ENCODE peak calls at places on chromosomes 5 and 9, in eight cellular contexts. K is AG10803, G is epithelial cell of esophagus, N is upper lobe of left lung, A is foreskin fibroblast, H is H9, U is omental fat pad, Z is body of pancreas. V is an unnamed sample.

GRCh38 chr9:14961372-14962068 is 51.3 kb upstream of the FREM1 start:
- DNase-seq in K (no peak), G (no peak), N (no peak), A (no peak), H (peak; percentile 48), U (no peak), Z (peak; percentile 79), V (no peak)

GRCh38 chr5:2223303-2223702 is 340.6 kb upstream of the IRX4 start:
- DNase-seq in K (no peak), G (no peak), N (peak; percentile 40), A (peak; percentile 3), H (no peak), U (no peak), Z (peak; percentile 28), V (no peak)

GRCh38 chr9:18361621-18362020 is 112.3 kb upstream of the ADAMTSL1 start:
- DNase-seq in K (no peak), G (no peak), N (no peak), A (no peak), H (no peak), U (no peak), Z (no peak), V (no peak)

GRCh38 chr9:136858844-136859757 is 7.0 kb downstream of the MAMDC4 start:
- DNase-seq in K (peak; percentile 57), G (no peak), N (peak; percentile 60), A (peak; percentile 85), H (no peak), U (no peak), Z (peak; percentile 94), V (peak; percentile 37)

GRCh38 chr9:34493972-34494535 is 28.7 kb downstream of the ENHO start:
- DNase-seq in K (peak; percentile 32), G (peak; percentile 60), N (peak; percentile 24), A (peak; percentile 67), H (peak; percentile 70), U (no peak), Z (peak; percentile 48), V (peak; percentile 57)

GRCh38 chr9:79824265-79824664 is 252.5 kb downstream of the TLE4 start:
- DNase-seq in K (no peak), G (no peak), N (no peak), A (no peak), H (no peak), U (no peak), Z (no peak), V (no peak)

GRCh38 chr5:86757824-86758223 is 140.1 kb downstream of the COX7C start:
- DNase-seq in K (no peak), G (peak; percentile 8), N (no peak), A (no peak), H (no peak), U (no peak), Z (no peak), V (no peak)

GRCh38 chr5:77152441-77152840 is 58.0 kb upstream of the PDE8B start:
- DNase-seq in K (no peak), G (no peak), N (no peak), A (no peak), H (no peak), U (no peak), Z (no peak), V (no peak)

GRCh38 chr9:132978451-132979087 is at the start of gene GFI1B:
- DNase-seq in K (no peak), G (no peak), N (no peak), A (no peak), H (peak; percentile 70), U (no peak), Z (no peak), V (no peak)

GRCh38 chr5:103259705-103260355 is 1.3 kb downstream of the MACIR start:
- DNase-seq in K (peak; percentile 36), G (peak; percentile 45), N (peak; percentile 26), A (peak; percentile 59), H (peak; percentile 53), U (no peak), Z (no peak), V (peak; percentile 27)

DNA sequence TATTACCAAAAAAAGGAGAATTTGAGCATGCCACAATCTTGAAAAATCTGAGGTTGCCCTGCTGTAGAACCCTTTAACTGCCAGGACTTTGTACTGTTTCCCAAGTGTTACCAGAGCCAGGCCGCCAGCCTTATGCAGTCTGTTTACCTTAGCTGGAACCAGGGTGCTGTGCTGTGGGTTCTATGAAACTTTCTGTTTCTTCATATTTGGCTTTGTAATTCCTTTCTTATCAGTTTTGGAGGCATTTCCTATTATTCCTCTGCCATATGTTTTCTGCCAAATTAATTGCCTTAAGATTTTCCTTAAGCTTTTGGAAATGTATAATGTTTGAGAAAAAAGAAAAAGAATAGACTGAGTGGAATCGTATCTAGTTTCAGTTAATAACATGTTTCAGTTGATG is 2.1 kb downstream of the S1PR3 start:
- DNase-seq in K (no peak), G (no peak), N (no peak), A (no peak), H (no peak), U (no peak), Z (peak; percentile 44), V (peak; percentile 73)
- TF ChIP-seq CTCF in K (no peak), G (no peak), N (no peak), A (no peak), H (no peak), U (no peak), Z (no peak), V (no peak)

GRCh38 chr5:406041-406440 is 36.9 kb upstream of the EXOC3 start:
- DNase-seq in K (no peak), G (no peak), N (no peak), A (no peak), H (no peak), U (no peak), Z (no peak), V (no peak)
- TF ChIP-seq CTCF in K (no peak), G (no peak), N (no peak), A (no peak), H (no peak), U (no peak), Z (no peak), V (no peak)

GRCh38 chr9:10274156-10274555 is 338.6 kb downstream of the PTPRD start:
- DNase-seq in K (no peak), G (no peak), N (no peak), A (no peak), H (no peak), U (no peak), Z (no peak), V (no peak)

GRCh38 chr9:10272830-10273229 is 340.0 kb downstream of the PTPRD start:
- DNase-seq in K (no peak), G (no peak), N (no peak), A (no peak), H (no peak), U (no peak), Z (no peak), V (no peak)

GRCh38 chr9:10265102-10265708 is 347.6 kb downstream of the PTPRD start:
- DNase-seq in K (no peak), G (peak; percentile 90), N (no peak), A (peak; percentile 2), H (no peak), U (no peak), Z (no peak), V (peak; percentile 93)

GRCh38 chr9:10268500-10269485 is 344.0 kb downstream of the PTPRD start:
- DNase-seq in K (no peak), G (peak; percentile 75), N (peak; percentile 22), A (no peak), H (peak; percentile 68), U (no peak), Z (peak; percentile 55), V (peak; percentile 14)
- TF ChIP-seq CTCF in K (no peak), G (peak; percentile 78), N (no peak), A (no peak), H (peak; percentile 78), U (no peak), Z (peak; percentile 27), V (peak; percentile 31)

DNA sequence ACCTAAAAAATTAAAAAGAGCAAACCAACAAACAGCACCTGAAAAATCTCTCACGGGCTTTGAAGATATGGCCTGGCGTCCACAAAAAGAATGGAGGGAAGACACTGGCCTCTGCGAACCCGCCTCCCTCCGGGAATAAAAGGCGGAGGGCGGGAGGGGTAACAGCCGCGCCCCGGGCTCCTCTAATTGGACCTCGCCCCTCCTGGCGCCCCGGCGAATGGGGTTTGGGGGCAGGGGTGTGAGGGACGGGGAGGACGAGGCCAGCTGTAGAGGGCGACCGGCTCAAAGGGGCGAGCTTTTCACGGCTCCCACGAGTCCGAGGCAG is 753 bp downstream of the FANCC start:
- DNase-seq in K (peak; percentile 45), G (peak; percentile 61), N (peak; percentile 84), A (peak; percentile 70), H (peak; percentile 94), U (peak; percentile 46), Z (peak; percentile 81), V (peak; percentile 80)
- TF ChIP-seq CTCF in K (no peak), G (no peak), N (no peak), A (no peak), H (no peak), U (no peak), Z (no peak), V (no peak)

GRCh38 chr9:6944093-6944551 is 186.3 kb downstream of the KDM4C start:
- DNase-seq in K (peak; percentile 59), G (peak; percentile 61), N (no peak), A (peak; percentile 83), H (no peak), U (no peak), Z (no peak), V (peak; percentile 65)
- TF ChIP-seq CTCF in K (no peak), G (no peak), N (no peak), A (no peak), H (no peak), U (no peak), Z (no peak), V (no peak)

GRCh38 chr5:159051431-159052281 is 48.1 kb downstream of the EBF1 start:
- DNase-seq in K (peak; percentile 47), G (peak; percentile 6), N (peak; percentile 36), A (peak; percentile 61), H (peak; percentile 56), U (no peak), Z (peak; percentile 39), V (peak; percentile 39)

GRCh38 chr5:159052282-159053011 is 47.3 kb downstream of the EBF1 start:
- DNase-seq in K (peak; percentile 56), G (no peak), N (no peak), A (no peak), H (no peak), U (no peak), Z (no peak), V (peak; percentile 30)

GRCh38 chr5:159050408-159051091 is 49.2 kb downstream of the EBF1 start:
- DNase-seq in K (peak; percentile 80), G (peak; percentile 4), N (no peak), A (peak; percentile 84), H (no peak), U (no peak), Z (no peak), V (peak; percentile 52)

GRCh38 chr5:159048298-159048697 is 51.4 kb downstream of the EBF1 start:
- DNase-seq in K (no peak), G (no peak), N (no peak), A (no peak), H (no peak), U (no peak), Z (no peak), V (no peak)

DNA sequence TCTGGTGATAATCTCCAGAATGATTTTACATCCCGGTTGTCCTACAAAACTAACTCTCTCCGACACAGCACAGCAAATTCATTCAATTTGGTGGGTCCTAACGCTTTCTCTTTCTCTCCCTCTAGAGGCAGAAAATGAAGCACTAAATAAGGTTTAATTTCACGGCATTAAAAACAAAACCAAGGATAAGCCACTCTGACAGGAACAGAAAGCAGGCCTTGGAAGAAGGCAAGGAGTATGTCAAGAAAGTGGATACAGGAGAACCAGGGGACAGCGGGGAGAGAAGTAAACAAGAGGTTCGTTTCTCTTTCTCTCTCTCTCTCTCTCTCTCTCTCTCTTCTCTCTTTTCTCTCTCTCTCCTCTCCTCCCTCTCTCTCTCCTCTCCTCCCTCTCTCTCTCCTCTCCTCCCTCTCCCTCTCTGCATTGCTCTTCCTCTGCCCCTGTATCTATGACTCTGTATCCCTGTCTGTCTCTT is 49.8 kb downstream of the EBF1 start:
- DNase-seq in K (peak; percentile 69), G (peak; percentile 8), N (no peak), A (peak; percentile 76), H (no peak), U (no peak), Z (no peak), V (peak; percentile 85)
- TF ChIP-seq CTCF in K (peak; percentile 71), G (peak; percentile 7), N (no peak), A (peak; percentile 60), H (peak; percentile 42), U (no peak), Z (peak; percentile 11), V (peak; percentile 58)